ENCODE peak calls at places on chromosomes 5 and 9, in seven cellular contexts. O is fibroblast of the aortic adventitia, I is aorta, F is body of pancreas, Q is stomach, U is PC-9, E is kidney epithelial cell. A is an unnamed sample.

GRCh38 chr5:58135571-58136335 is 324.1 kb downstream of the PLK2 start:
- DNase-seq in O (peak), I (no peak), F (no peak), Q (no peak), U (no peak), E (no peak), A (no peak)

GRCh38 chr9:83715221-83715620 is 7.5 kb upstream of the UBQLN1 start:
- DNase-seq in O (no peak), I (no peak), F (no peak), Q (no peak), U (no peak), E (no peak), A (no peak)

GRCh38 chr5:76413746-76414145 is 10.7 kb downstream of the IQGAP2 start:
- DNase-seq in O (no peak), I (no peak), F (no peak), Q (no peak), U (no peak), E (no peak), A (no peak)

GRCh38 chr5:170491479-170491878 is 12.3 kb upstream of the KCNIP1 start:
- DNase-seq in O (peak), I (no peak), F (peak), Q (no peak), U (no peak), E (peak), A (no peak)

GRCh38 chr9:137878146-137878941 is 762 bp downstream of the CACNA1B start:
- DNase-seq in O (no peak), I (no peak), F (no peak), Q (no peak), U (no peak), E (no peak), A (no peak)

GRCh38 chr5:171437286-171437821 is 17.9 kb downstream of the FGF18 start:
- DNase-seq in O (no peak), I (no peak), F (peak), Q (peak), U (no peak), E (no peak), A (no peak)

GRCh38 chr9:106893088-106893487 is 30.1 kb downstream of the ZNF462 start:
- DNase-seq in O (no peak), I (no peak), F (no peak), Q (no peak), U (peak), E (no peak), A (no peak)

GRCh38 chr9:17555362-17556054 is 23.4 kb upstream of the SH3GL2 start:
- DNase-seq in O (no peak), I (no peak), F (no peak), Q (no peak), U (no peak), E (no peak), A (no peak)

GRCh38 chr5:128538249-128539037 is 398 bp upstream of the FBN2 start:
- DNase-seq in O (peak), I (peak), F (peak), Q (no peak), U (no peak), E (no peak), A (no peak)

GRCh38 chr9:3299872-3300271 is 225.9 kb downstream of the RFX3 start:
- DNase-seq in O (no peak), I (no peak), F (no peak), Q (no peak), U (no peak), E (no peak), A (no peak)

GRCh38 chr9:129889936-129890717 is 54.9 kb downstream of the USP20 start:
- DNase-seq in O (no peak), I (peak), F (peak), Q (peak), U (no peak), E (no peak), A (no peak)

GRCh38 chr5:141420855-141421488 is at the start of gene PCDHGA11:
- DNase-seq in O (peak), I (no peak), F (peak), Q (no peak), U (peak), E (no peak), A (no peak)

GRCh38 chr9:127567119-127567897 is 44.8 kb upstream of the STXBP1 start:
- DNase-seq in O (peak), I (peak), F (peak), Q (peak), U (peak), E (no peak), A (peak)

GRCh38 chr5:43042626-43043399 is 2.7 kb upstream of the ANXA2R start:
- DNase-seq in O (peak), I (peak), F (peak), Q (peak), U (peak), E (no peak), A (peak)

GRCh38 chr9:16611969-16612368 is 258.5 kb downstream of the BNC2 start:
- DNase-seq in O (peak), I (no peak), F (no peak), Q (no peak), U (no peak), E (no peak), A (no peak)

GRCh38 chr5:35838370-35839042 is 18.2 kb upstream of the IL7R start:
- DNase-seq in O (no peak), I (no peak), F (no peak), Q (no peak), U (no peak), E (no peak), A (no peak)

GRCh38 chr9:76717176-76717575 is 47.1 kb upstream of the PCA3 start:
- DNase-seq in O (no peak), I (no peak), F (no peak), Q (no peak), U (no peak), E (no peak), A (no peak)

GRCh38 chr5:57002959-57003485 is 51.1 kb upstream of the MIER3 start:
- DNase-seq in O (no peak), I (no peak), F (no peak), Q (no peak), U (peak), E (no peak), A (no peak)

GRCh38 chr5:172418847-172419810 is 35.2 kb downstream of the SH3PXD2B start:
- DNase-seq in O (peak), I (peak), F (peak), Q (no peak), U (no peak), E (no peak), A (no peak)

GRCh38 chr5:178606269-178606668 is 16.1 kb upstream of the COL23A1 start:
- DNase-seq in O (peak), I (no peak), F (no peak), Q (no peak), U (no peak), E (no peak), A (no peak)

GRCh38 chr5:39148983-39149534 is 70.3 kb downstream of the FYB1 start:
- DNase-seq in O (peak), I (no peak), F (no peak), Q (no peak), U (no peak), E (no peak), A (no peak)

GRCh38 chr9:135007601-135008000 is 79.9 kb upstream of the OLFM1 start:
- DNase-seq in O (no peak), I (no peak), F (no peak), Q (no peak), U (no peak), E (no peak), A (no peak)

GRCh38 chr5:1637639-1638481 is 114.1 kb upstream of the LPCAT1 start:
- DNase-seq in O (no peak), I (no peak), F (no peak), Q (no peak), U (no peak), E (no peak), A (no peak)

DNA sequence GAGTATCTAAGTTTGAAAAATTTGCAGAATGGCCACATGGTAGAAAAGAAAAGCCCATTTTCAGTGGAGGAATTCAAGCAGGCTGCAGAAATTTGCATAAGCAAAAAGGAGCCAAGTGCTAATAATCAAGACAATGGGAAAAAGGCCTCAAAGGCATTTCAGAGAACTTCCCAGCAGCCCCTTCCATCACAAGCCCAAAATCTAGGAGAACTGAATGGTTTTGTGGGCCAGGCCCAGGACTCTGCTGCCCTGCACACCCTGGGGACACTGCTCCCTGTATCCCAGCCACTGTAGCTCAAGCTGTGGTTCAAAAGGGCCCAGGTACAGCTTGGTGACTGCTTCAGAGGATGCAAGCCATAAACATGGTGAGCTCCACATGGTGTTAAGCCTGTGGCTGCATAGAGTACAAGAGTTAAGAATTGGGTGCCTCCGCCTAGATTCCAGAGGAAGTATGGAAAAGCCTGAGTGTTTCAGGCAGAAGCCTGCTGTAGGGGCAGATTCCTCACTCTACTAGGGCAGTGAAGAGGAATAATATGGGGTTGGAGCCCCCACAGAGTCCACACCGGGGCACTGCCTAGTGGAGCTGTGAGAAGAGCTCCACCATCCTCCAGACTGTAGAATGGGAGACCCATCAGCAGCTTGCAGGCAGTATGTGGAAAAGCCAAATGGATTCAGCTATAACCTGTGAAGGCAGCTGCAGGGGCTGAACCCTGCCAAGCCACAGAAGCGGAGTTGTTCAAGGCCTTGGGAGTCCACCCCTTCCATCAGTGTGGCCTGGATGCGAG is 720.7 kb upstream of the CTNND2 start:
- DNase-seq in O (no peak), I (no peak), F (no peak), Q (no peak), U (no peak), E (no peak), A (no peak)
- H3K4me3 ChIP-seq in O (no peak), I (no peak), F (no peak), Q (no peak), U (no peak), E (no peak), A (no peak)

GRCh38 chr9:671997-672396 is 169.5 kb upstream of the DMRT1 start:
- DNase-seq in O (no peak), I (no peak), F (no peak), Q (no peak), U (no peak), E (no peak), A (no peak)
- H3K4me3 ChIP-seq in O (no peak), I (no peak), F (no peak), Q (no peak), U (no peak), E (no peak), A (no peak)

DNA sequence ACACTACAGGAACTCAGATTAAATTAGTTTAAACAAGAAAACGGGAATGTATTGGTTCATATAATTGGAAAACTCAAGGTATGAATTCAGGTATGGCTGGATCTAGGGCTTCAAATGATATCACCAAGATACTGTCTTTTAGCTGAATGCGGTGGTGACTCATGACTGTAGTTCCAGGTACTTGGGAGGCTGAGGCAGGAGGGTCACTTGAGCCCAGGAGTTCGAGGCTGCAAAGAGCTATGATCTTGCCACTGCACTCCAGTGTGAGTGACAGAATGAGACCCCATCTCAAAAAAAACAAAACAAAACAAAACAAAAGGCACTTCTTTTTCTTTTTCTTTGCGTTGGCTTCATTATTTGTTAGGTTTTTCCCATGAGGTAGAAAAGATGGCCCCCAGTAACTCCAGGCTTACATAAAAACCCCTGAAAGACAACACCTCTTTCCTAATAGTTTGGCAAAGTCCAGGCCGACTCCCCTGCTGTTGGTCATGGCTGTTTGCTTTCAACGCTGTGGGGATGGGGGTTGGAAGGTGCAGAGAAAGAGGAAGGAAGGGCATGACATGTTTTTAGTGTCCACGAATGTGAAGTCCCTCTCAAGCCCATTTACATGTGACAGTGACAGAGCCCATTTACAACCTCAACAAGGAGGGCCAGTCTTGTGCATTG is 39.8 kb upstream of the CRB2 start:
- DNase-seq in O (no peak), I (no peak), F (no peak), Q (no peak), U (no peak), E (no peak), A (no peak)
- H3K4me3 ChIP-seq in O (no peak), I (no peak), F (no peak), Q (no peak), U (no peak), E (no peak), A (no peak)

GRCh38 chr5:69372394-69372793 is 2.8 kb downstream of the RAD17 start:
- DNase-seq in O (no peak), I (no peak), F (no peak), Q (no peak), U (no peak), E (no peak), A (no peak)
- H3K4me3 ChIP-seq in O (no peak), I (no peak), F (no peak), Q (no peak), U (no peak), E (no peak), A (no peak)

DNA sequence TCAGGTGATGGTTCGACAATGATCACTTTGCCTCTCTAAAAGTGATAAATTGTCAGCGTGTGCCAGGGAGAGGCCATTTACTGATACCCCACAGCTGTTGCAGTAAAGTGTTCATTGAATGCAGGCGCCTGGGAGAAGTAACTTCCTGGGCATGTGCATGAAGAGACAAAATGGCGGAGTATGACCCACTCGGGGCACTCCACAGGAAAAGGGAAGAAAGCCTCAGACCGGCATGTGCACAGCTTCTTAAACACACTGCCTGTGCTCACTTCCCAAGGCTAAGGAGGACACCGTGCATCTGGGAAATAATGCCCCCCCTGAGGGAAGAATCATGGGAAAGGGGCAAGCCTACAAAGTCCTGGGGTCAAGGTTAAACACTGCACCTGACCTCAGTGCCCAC is 329.5 kb downstream of the ICE1 start:
- DNase-seq in O (no peak), I (no peak), F (no peak), Q (no peak), U (no peak), E (no peak), A (no peak)
- H3K4me3 ChIP-seq in O (no peak), I (no peak), F (no peak), Q (no peak), U (no peak), E (no peak), A (no peak)

GRCh38 chr9:25678846-25679360 is 659 bp upstream of the TUSC1 start:
- DNase-seq in O (no peak), I (no peak), F (no peak), Q (no peak), U (no peak), E (no peak), A (no peak)
- H3K4me3 ChIP-seq in O (peak), I (peak), F (peak), Q (peak), U (peak), E (peak), A (peak)

A was measured in gastrocnemius medialis.